ENCODE peak calls at places on chromosome 16, in four cellular contexts. One of them, this sample, is unnamed.

GRCh38 chr16:56869513-56870270 is 4.7 kb downstream of the SLC12A3 start:
- DNase-seq in prostate gland: no peak
- DNase-seq in brain microvascular endothelial cell: no peak
- DNase-seq in neural crest cell: no peak
- DNase-seq in this sample: no peak

GRCh38 chr16:73020409-73020884 is 27.5 kb downstream of the ZFHX3 start:
- DNase-seq in neural crest cell: no peak
- DNase-seq in brain microvascular endothelial cell: peak
- DNase-seq in prostate gland: peak
- DNase-seq in this sample: no peak

GRCh38 chr16:86517652-86518258 is 7.4 kb downstream of the FOXF1 start:
- DNase-seq in brain microvascular endothelial cell: peak
- DNase-seq in neural crest cell: peak
- DNase-seq in prostate gland: peak
- DNase-seq in this sample: no peak

GRCh38 chr16:2251281-2252111 is at the start of gene ECI1:
- DNase-seq in prostate gland: peak
- DNase-seq in neural crest cell: peak
- DNase-seq in brain microvascular endothelial cell: peak
- DNase-seq in this sample: peak

GRCh38 chr16:56950881-56951771 is 10.6 kb upstream of the CETP start:
- DNase-seq in neural crest cell: peak
- DNase-seq in prostate gland: peak
- DNase-seq in brain microvascular endothelial cell: peak
- DNase-seq in this sample: no peak

GRCh38 chr16:46830902-46831647 is at the start of gene C16orf87:
- DNase-seq in neural crest cell: peak
- DNase-seq in brain microvascular endothelial cell: peak
- DNase-seq in prostate gland: peak
- DNase-seq in this sample: peak

GRCh38 chr16:89453662-89454321 is 36.6 kb downstream of the ANKRD11 start:
- DNase-seq in prostate gland: no peak
- DNase-seq in neural crest cell: no peak
- DNase-seq in brain microvascular endothelial cell: no peak
- DNase-seq in this sample: no peak

GRCh38 chr16:85767569-85767968 is 16.7 kb upstream of the C16orf74 start:
- DNase-seq in brain microvascular endothelial cell: peak
- DNase-seq in neural crest cell: no peak
- DNase-seq in prostate gland: no peak
- DNase-seq in this sample: no peak

GRCh38 chr16:19179890-19180490 is 11.9 kb downstream of the SYT17 start:
- DNase-seq in brain microvascular endothelial cell: peak
- DNase-seq in neural crest cell: peak
- DNase-seq in prostate gland: peak
- DNase-seq in this sample: peak

GRCh38 chr16:19173649-19174383 is 5.8 kb downstream of the SYT17 start:
- DNase-seq in neural crest cell: no peak
- DNase-seq in brain microvascular endothelial cell: no peak
- DNase-seq in prostate gland: no peak
- DNase-seq in this sample: no peak

GRCh38 chr16:19174478-19174877 is 6.4 kb downstream of the SYT17 start:
- DNase-seq in prostate gland: no peak
- DNase-seq in brain microvascular endothelial cell: no peak
- DNase-seq in neural crest cell: no peak
- DNase-seq in this sample: no peak

GRCh38 chr16:19175492-19176262 is 7.6 kb downstream of the SYT17 start:
- DNase-seq in neural crest cell: no peak
- DNase-seq in brain microvascular endothelial cell: no peak
- DNase-seq in prostate gland: no peak
- DNase-seq in this sample: no peak

DNA sequence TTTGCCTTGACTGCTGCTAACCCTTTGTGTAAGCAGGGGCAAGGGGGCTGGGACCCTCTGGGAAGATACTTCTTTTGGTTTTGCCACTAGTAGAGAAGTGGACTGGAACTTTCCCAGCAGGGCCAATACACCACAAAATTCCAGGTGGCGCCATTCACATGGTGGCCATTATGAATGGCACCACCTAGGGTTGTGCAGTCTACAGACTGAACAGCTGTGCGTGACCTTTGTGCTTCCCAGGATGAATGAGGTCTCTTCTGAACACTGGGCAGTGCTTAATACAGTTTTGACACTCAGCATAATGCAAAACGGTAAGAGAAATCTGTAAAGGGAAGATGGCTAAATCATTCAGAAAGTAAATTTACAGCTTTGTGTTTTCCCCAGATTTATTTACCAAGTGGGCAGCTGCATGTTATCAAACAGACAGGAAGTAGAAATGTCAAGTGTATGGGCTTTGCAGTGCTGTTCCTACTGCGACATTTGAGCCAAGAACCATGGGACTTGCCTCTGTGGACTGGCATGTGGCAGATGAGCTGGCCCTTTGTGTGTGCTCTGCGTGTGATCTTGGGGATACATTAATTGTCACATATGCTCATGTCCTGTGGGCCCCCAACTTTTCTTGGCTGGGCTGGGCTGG is 9.2 kb downstream of the SYT17 start:
- DNase-seq in neural crest cell: no peak
- DNase-seq in brain microvascular endothelial cell: no peak
- DNase-seq in prostate gland: no peak
- DNase-seq in this sample: no peak
- TF ChIP-seq CTCF in neural crest cell: no peak
- TF ChIP-seq CTCF in brain microvascular endothelial cell: no peak
- TF ChIP-seq CTCF in prostate gland: no peak
- TF ChIP-seq CTCF in this sample: no peak

GRCh38 chr16:28983644-28984043 is 1.2 kb upstream of the LAT start:
- DNase-seq in brain microvascular endothelial cell: no peak
- DNase-seq in prostate gland: no peak
- DNase-seq in neural crest cell: no peak
- DNase-seq in this sample: no peak

GRCh38 chr16:28980929-28981328 is 3.9 kb upstream of the LAT start:
- DNase-seq in prostate gland: no peak
- DNase-seq in neural crest cell: no peak
- DNase-seq in brain microvascular endothelial cell: no peak
- DNase-seq in this sample: no peak

GRCh38 chr16:28982418-28982817 is 2.4 kb upstream of the LAT start:
- DNase-seq in neural crest cell: no peak
- DNase-seq in prostate gland: no peak
- DNase-seq in brain microvascular endothelial cell: no peak
- DNase-seq in this sample: no peak

GRCh38 chr16:28982949-28983348 is 1.9 kb upstream of the LAT start:
- DNase-seq in neural crest cell: no peak
- DNase-seq in brain microvascular endothelial cell: no peak
- DNase-seq in prostate gland: no peak
- DNase-seq in this sample: no peak

GRCh38 chr16:28981517-28981916 is 3.3 kb upstream of the LAT start:
- DNase-seq in neural crest cell: peak
- DNase-seq in prostate gland: no peak
- DNase-seq in brain microvascular endothelial cell: no peak
- DNase-seq in this sample: no peak
- TF ChIP-seq CTCF in neural crest cell: peak
- TF ChIP-seq CTCF in prostate gland: no peak
- TF ChIP-seq CTCF in brain microvascular endothelial cell: peak
- TF ChIP-seq CTCF in this sample: no peak

DNA sequence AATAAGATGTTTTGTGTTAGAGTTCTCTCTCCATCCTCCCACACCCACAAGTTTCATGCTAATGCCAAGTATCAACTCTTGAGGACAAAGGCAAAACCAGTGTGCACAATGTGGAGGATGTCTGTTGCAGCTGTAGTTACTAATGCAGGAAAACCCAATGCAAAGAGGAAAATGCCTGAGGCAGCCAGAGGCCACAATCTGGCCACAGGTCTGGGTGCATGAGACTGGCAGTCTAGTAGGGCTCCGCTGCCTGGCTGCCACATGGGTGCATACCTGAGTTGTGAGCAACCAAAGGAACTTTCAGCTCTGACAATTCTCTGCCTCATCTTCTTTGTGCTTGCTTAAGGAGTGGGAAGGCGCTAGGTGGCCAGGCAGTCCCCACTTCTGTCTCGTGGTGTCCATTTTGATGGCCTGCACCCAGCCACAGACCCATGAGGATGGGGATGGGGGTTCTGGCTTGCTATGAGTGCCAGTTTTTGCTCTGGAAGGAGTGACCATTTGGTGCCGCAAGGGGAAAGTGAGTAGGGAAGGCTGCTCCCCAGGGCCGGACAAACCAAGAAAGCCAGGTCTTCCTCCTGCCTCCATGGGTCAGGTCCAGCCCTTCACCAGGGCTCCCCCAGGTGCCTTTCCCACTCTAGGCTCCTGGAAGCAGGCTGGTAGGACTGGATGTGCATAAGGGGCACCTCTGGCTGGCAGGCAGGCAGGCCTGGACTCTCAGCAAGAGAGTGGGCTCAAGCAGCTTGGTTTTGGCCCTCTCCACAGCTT is 4.2 kb upstream of the GFOD2 start:
- DNase-seq in prostate gland: no peak
- DNase-seq in brain microvascular endothelial cell: peak
- DNase-seq in neural crest cell: no peak
- DNase-seq in this sample: no peak
- TF ChIP-seq CTCF in prostate gland: no peak
- TF ChIP-seq CTCF in brain microvascular endothelial cell: no peak
- TF ChIP-seq CTCF in neural crest cell: no peak
- TF ChIP-seq CTCF in this sample: no peak

DNA sequence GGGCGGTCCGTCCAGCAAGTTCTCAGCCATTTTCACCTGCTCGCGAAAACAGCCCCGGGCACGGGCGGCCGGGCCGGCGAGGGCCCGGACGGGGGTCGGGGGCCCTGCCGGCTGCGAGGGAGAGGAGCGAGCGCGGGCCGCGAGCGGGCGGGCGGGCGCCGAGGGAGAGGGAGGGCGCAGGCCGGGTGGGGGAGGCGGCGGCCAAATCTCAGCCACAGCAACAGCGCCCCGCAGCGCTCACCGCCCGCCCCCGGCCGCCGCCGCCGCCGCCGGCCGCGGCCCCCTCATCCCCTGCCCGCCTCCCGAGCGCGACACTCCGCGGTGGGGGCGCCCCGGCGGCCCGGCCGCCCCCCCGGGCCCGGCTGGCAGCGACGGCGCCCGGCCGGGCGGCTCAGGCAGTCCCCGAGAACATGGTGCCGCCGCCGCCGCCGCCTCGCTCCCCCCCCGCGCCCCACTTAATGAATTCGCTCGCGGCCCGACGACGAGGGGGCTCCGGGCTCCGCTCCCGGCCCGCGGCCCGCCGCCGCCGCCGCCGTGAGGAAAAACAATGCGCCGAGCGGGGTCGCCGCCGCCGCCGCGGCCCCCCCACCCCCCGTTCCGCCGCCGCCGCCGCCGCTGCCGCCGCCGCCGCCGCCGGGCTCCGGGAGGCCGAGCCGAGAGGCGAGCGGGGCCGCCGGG is 487 bp downstream of the CREBBP start:
- DNase-seq in prostate gland: peak
- DNase-seq in brain microvascular endothelial cell: peak
- DNase-seq in neural crest cell: peak
- DNase-seq in this sample: peak
- TF ChIP-seq CTCF in prostate gland: peak
- TF ChIP-seq CTCF in brain microvascular endothelial cell: peak
- TF ChIP-seq CTCF in neural crest cell: no peak
- TF ChIP-seq CTCF in this sample: no peak

DNA sequence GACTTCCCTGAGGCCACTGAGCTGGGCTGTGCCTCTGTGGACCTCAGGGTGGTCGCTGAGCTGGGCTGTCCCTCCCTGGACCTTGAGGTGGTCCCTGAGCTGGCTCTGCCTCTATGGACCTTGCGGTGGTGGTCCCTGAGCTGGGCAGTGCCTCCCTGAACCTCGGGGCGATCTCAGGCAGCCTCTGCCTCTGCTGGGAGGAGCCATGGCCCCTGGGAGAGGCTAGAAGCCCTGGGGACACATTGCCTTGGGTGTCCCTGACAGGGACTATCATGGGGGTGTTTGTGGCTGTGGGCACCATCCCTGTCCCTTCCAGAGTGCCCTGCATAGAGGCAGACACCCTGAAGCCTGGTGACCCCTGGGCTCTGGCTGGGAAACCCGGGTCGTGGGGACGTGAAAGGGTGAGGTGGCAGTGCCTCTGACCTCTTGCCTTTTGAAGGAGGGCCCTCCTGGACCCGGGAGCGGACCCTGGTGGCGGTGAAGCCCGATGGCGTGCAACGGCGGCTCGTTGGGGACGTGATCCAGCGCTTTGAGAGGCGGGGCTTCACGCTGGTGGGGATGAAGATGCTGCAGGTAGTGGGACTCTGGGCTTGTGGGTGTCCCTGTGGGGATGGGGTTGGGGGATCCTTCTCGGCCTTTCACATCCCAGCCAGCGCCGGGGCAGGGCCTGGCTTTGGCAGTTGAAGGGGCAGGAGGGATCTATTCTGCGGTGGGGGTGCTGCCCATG is 1.7 kb downstream of the NME4 start:
- DNase-seq in brain microvascular endothelial cell: no peak
- DNase-seq in neural crest cell: no peak
- DNase-seq in prostate gland: no peak
- DNase-seq in this sample: no peak
- TF ChIP-seq CTCF in brain microvascular endothelial cell: no peak
- TF ChIP-seq CTCF in neural crest cell: no peak
- TF ChIP-seq CTCF in prostate gland: no peak
- TF ChIP-seq CTCF in this sample: no peak

DNA sequence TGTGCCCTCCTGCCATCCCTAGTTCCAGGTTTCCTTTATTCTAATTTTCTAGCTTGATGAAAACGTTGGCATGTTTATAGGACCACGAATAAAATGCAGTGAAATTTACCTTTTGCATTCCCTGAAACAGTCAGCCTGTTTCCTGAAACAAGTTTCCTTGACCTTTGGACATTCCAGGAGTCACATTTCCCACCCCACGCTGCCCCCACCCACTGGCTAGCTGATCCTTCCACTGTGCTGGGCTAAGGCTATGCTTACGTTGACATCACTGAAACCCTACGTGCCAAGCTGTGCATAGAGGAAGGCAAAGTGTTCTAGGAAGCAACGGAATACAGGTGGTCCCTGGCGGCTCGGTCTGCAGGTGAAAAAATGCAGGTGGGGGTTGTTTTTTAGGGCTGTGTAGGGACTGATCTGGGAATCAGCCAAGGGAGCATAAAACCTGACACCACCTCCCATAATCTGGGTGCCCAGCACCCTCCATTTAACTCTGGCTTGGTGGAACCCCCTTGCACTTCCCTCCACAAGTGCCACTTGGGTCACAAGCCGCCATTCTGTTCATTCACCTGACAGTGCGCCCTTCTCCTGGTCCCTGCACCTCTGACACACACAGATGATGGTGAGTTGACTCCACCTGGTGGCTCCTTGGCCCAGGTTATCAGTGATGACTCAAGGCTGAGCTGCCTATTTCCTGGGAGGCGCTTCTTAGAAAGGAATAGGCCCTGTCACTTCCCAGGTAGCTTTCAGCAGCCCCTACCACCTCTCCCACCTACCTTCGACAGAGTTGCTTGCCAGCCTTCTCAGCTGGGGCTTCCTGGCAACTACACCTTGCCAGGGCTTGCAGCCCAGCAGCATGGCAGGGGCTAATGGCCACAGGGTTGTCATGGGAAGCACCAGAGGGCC is 83.7 kb downstream of the N4BP1 start:
- DNase-seq in neural crest cell: no peak
- DNase-seq in brain microvascular endothelial cell: no peak
- DNase-seq in prostate gland: no peak
- DNase-seq in this sample: no peak
- TF ChIP-seq CTCF in neural crest cell: no peak
- TF ChIP-seq CTCF in brain microvascular endothelial cell: peak
- TF ChIP-seq CTCF in prostate gland: peak
- TF ChIP-seq CTCF in this sample: no peak

This sample was measured in natural killer cell.